ENCODE peak calls at places on chromosomes 6 and 20, in five cellular contexts. E is hepatocyte, T is Calu3, M is upper lobe of right lung, G is AG10803. R is an unnamed sample.

GRCh38 chr6:61751986-61752385 is 534.0 kb downstream of the KHDRBS2 start:
- DNase-seq in G (no peak), E (no peak), T (no peak), M (no peak), R (no peak)

GRCh38 chr6:56637640-56638039 is 5.0 kb downstream of the DST start:
- DNase-seq in M (no peak), E (peak; percentile 70), G (peak; percentile 82), T (no peak), R (peak; percentile 81)

GRCh38 chr20:9147553-9148024 is 78.7 kb downstream of the PLCB4 start:
- DNase-seq in G (peak; percentile 83), M (no peak), T (no peak), E (peak; percentile 6), R (peak; percentile 71)

GRCh38 chr6:118419448-118420394 is 128.4 kb upstream of the PLN start:
- DNase-seq in M (no peak), G (no peak), T (no peak), E (no peak), R (no peak)

GRCh38 chr6:106315765-106316375 is 9.7 kb downstream of the ATG5 start:
- DNase-seq in T (no peak), M (no peak), G (no peak), E (no peak), R (peak; percentile 14)

GRCh38 chr6:95693108-95693507 is 115.8 kb downstream of the MANEA start:
- DNase-seq in T (peak; percentile 7), M (no peak), G (no peak), E (peak; percentile 21), R (no peak)

GRCh38 chr20:44382641-44383040 is 27.1 kb downstream of the HNF4A start:
- DNase-seq in M (no peak), G (no peak), T (no peak), E (no peak), R (no peak)

GRCh38 chr6:25181923-25182322 is 97.3 kb upstream of the CARMIL1 start:
- DNase-seq in T (peak; percentile 44), G (peak; percentile 48), M (no peak), E (no peak), R (peak; percentile 48)

GRCh38 chr6:13009465-13009864 is 292.9 kb downstream of the PHACTR1 start:
- DNase-seq in E (no peak), G (no peak), T (no peak), M (no peak), R (no peak)

GRCh38 chr6:36701401-36701991 is 3.9 kb downstream of the RAB44 start:
- DNase-seq in E (no peak), M (peak; percentile 45), G (no peak), T (peak; percentile 52), R (no peak)

GRCh38 chr6:11055127-11055627 is 11.1 kb upstream of the ELOVL2 start:
- DNase-seq in M (no peak), G (no peak), E (no peak), T (no peak), R (peak; percentile 56)

GRCh38 chr6:20919677-20920385 is 385.6 kb downstream of the CDKAL1 start:
- DNase-seq in G (peak; percentile 15), M (no peak), T (no peak), E (no peak), R (peak; percentile 73)

GRCh38 chr20:3890410-3890751 is 1.2 kb downstream of the PANK2 start:
- DNase-seq in G (peak; percentile 29), T (no peak), M (no peak), E (no peak), R (peak; percentile 57)

GRCh38 chr20:33177866-33178265 is 9.9 kb downstream of the BPIFA2 start:
- DNase-seq in E (no peak), G (no peak), T (no peak), M (no peak), R (no peak)

GRCh38 chr6:16683524-16684194 is 77.6 kb downstream of the ATXN1 start:
- DNase-seq in E (no peak), T (peak; percentile 15), M (no peak), G (peak; percentile 77), R (peak; percentile 89)

GRCh38 chr6:28139860-28140500 is 1.7 kb upstream of the ZKSCAN8 start:
- DNase-seq in M (no peak), T (no peak), E (no peak), G (no peak), R (no peak)

GRCh38 chr6:7243188-7243942 is 69.6 kb downstream of the SSR1 start:
- DNase-seq in M (no peak), T (peak; percentile 50), E (peak; percentile 79), G (peak; percentile 58), R (peak; percentile 70)

GRCh38 chr20:8646716-8647115 is 422.2 kb upstream of the PLCB4 start:
- DNase-seq in G (peak; percentile 95), E (no peak), T (no peak), M (no peak), R (peak; percentile 34)

GRCh38 chr20:57837208-57838035 is 127.6 kb upstream of the PMEPA1 start:
- DNase-seq in T (no peak), G (no peak), M (no peak), E (no peak), R (no peak)

GRCh38 chr6:148272084-148272483 is 70.6 kb upstream of the SASH1 start:
- DNase-seq in T (no peak), M (no peak), G (peak; percentile 97), E (peak; percentile 40), R (peak; percentile 98)

GRCh38 chr6:47679507-47679906 is 18.9 kb upstream of the ADGRF4 start:
- DNase-seq in T (no peak), E (no peak), G (no peak), M (no peak), R (no peak)

GRCh38 chr6:47680056-47680455 is 18.3 kb upstream of the ADGRF4 start:
- DNase-seq in T (no peak), M (no peak), E (peak; percentile 24), G (no peak), R (no peak)

GRCh38 chr6:47681201-47681990 is 17.0 kb upstream of the ADGRF4 start:
- DNase-seq in M (no peak), T (no peak), E (no peak), G (no peak), R (no peak)

GRCh38 chr6:47678739-47679138 is 19.6 kb upstream of the ADGRF4 start:
- DNase-seq in E (no peak), T (no peak), M (no peak), G (no peak), R (no peak)

DNA sequence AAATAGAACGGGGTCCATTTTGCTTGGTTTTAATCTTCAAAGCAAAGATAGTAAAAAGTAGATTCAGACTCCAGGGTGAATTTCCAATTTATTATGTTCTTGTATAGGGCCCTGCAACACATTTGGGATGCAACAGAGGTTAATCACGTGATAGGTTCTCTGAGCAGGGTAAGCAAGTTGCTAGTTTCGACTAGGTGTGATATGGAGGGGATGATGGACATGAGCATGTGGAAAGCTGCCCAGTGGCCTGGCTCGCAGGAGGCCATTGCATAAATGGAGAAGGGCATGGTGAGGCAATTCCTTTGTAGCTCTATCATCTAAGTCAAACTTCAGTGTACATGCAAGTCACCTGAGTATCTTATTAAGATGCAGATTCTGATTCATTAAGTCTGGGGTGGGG is 17.7 kb upstream of the ADGRF4 start:
- DNase-seq in E (no peak), T (no peak), G (no peak), M (no peak), R (no peak)
- TF ChIP-seq CTCF in E (no peak), T (no peak), G (no peak), M (no peak), R (no peak)

GRCh38 chr20:19211252-19211651 is 1.2 kb upstream of the SLC24A3 start:
- DNase-seq in G (no peak), M (no peak), E (no peak), T (no peak), R (no peak)

GRCh38 chr20:19210426-19211155 is 1.9 kb upstream of the SLC24A3 start:
- DNase-seq in G (peak; percentile 76), T (no peak), M (no peak), E (no peak), R (peak; percentile 52)

GRCh38 chr20:19213946-19214490 is 1.6 kb downstream of the SLC24A3 start:
- DNase-seq in G (no peak), T (no peak), M (no peak), E (no peak), R (no peak)

GRCh38 chr20:19212524-19213502 is at the start of gene SLC24A3:
- DNase-seq in M (peak; percentile 92), G (peak; percentile 31), E (peak; percentile 86), T (peak; percentile 47), R (peak; percentile 8)

DNA sequence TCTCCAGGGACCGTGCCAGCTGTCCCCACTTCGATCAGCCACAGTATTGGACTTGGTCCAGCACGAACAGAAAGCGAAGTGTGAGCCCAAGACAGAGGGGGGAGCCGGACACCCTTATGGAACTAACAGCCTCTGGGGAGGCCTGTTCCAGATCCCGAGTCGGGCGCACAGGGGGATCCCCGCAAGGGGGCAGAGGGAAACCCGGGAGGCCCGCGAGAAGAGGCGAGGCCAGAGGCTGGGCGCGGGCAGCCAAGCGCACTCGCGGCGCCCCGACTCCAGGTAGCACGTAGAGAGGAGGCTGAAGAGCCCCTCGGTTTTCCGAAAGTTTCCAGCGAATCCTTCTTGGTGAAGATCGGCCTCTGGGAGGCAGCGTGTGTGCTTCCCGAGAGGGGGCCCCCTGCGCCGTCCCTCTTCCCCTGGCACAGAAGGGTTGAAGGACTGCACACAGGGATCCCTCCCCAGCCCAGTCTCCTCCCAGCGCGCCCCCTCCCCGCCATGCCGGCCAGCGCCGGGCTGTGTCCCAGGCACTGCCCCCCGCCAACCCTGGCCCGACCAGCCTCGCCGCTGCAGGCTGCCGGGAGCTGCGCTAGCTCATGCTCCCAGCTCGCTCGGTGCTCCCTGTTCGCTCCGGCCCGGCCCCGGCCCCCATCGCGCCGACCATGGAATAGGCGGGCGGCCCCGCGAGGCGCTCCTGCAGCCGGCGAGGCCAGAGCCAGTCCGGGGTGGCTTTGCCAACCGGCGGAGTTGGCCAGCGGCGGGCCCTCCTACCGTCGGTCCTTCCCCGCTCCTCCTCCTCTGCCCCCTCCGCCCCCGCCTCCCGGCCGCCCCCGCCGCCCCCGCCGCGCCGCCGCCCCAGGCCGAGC is 550 bp upstream of the SLC24A3 start:
- DNase-seq in E (peak; percentile 46), T (no peak), M (peak; percentile 80), G (no peak), R (no peak)
- TF ChIP-seq CTCF in E (no peak), T (no peak), M (peak; percentile 30), G (no peak), R (no peak)

DNA sequence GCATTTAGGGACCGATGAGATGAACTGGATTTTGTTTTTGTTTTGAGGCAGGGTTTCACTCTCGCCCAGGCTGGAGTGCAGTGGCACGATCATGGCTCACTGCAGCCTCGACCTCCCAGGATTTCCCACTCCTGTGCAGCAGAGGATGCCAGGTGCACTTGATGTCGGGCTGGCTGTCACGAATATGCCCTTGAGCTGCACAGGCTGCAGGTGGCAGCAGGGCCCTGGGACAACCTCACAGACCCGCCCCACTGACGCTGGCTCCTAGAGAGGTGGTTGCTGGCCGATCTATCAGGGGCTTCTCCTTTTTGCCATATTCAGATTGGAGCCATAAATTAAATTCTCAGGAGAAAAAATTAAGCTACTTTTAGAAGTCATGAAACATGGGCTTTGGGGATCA is 32.2 kb downstream of the NQO2 start:
- DNase-seq in M (no peak), G (no peak), T (peak; percentile 38), E (no peak), R (no peak)
- TF ChIP-seq CTCF in M (no peak), G (no peak), T (no peak), E (no peak), R (no peak)

GRCh38 chr6:33081098-33081824 is 5.5 kb downstream of the HLA-DPB1 start:
- DNase-seq in M (no peak), E (no peak), G (no peak), T (no peak), R (no peak)

GRCh38 chr6:33079575-33079974 is 3.8 kb downstream of the HLA-DPB1 start:
- DNase-seq in T (no peak), E (no peak), G (no peak), M (no peak), R (no peak)

GRCh38 chr6:33085627-33086026 is 9.8 kb downstream of the HLA-DPB1 start:
- DNase-seq in G (no peak), E (no peak), M (no peak), T (no peak), R (no peak)

GRCh38 chr6:33080127-33081089 is 4.6 kb downstream of the HLA-DPB1 start:
- DNase-seq in E (peak; percentile 82), M (peak; percentile 78), G (peak; percentile 29), T (no peak), R (peak; percentile 66)

GRCh38 chr6:33082702-33083101 is 6.9 kb downstream of the HLA-DPB1 start:
- DNase-seq in T (peak; percentile 50), M (peak; percentile 71), E (peak; percentile 71), G (peak; percentile 10), R (peak; percentile 59)
- TF ChIP-seq CTCF in T (no peak), M (peak; percentile 50), E (peak; percentile 51), G (peak; percentile 29), R (peak; percentile 56)

R was measured in fibroblast of mammary gland.